ENCODE peak calls at places on chromosomes 16 and 17, in six cellular contexts. A is HepG2, O is HCT116, C is H1, X is K562, S is GM12878. N is an unnamed sample. For H3K27me3, the result is how much of the 10 kb centered on the place peaks cover.

GRCh38 chr16:11916524-11917285 is 949 bp upstream of the GSPT1 start:
- DNase-seq in A (peak), O (no peak), C (no peak), X (peak), S (no peak), N (no peak)

GRCh38 chr17:83031321-83031945 is 48.0 kb upstream of the METRNL start:
- DNase-seq in A (no peak), O (no peak), C (no peak), X (no peak), S (no peak), N (no peak)

GRCh38 chr17:79619636-79620206 is 8.9 kb upstream of the RBFOX3 start:
- DNase-seq in A (no peak), O (no peak), C (no peak), X (no peak), S (no peak), N (no peak)

GRCh38 chr17:56876766-56877179 is 37.1 kb downstream of the TRIM25 start:
- DNase-seq in A (no peak), O (no peak), C (no peak), X (peak), S (no peak), N (no peak)

GRCh38 chr17:70344356-70345060 is 175.2 kb downstream of the KCNJ2 start:
- DNase-seq in A (no peak), O (no peak), C (no peak), X (no peak), S (no peak), N (no peak)

GRCh38 chr17:41360291-41360995 is 9.2 kb downstream of the KRT33B start:
- DNase-seq in A (no peak), O (no peak), C (no peak), X (no peak), S (no peak), N (no peak)

GRCh38 chr17:17683710-17684365 is 2.6 kb downstream of the RAI1 start:
- DNase-seq in A (no peak), O (no peak), C (no peak), X (no peak), S (no peak), N (no peak)

GRCh38 chr16:15771694-15772093 is 85.1 kb downstream of the MYH11 start:
- DNase-seq in A (no peak), O (no peak), C (no peak), X (no peak), S (no peak), N (no peak)

GRCh38 chr17:60525347-60525623 is 757 bp downstream of the APPBP2 start:
- DNase-seq in A (no peak), O (no peak), C (no peak), X (peak), S (no peak), N (no peak)

GRCh38 chr17:27158390-27158789 is 135.5 kb upstream of the WSB1 start:
- DNase-seq in A (no peak), O (no peak), C (no peak), X (peak), S (no peak), N (no peak)

GRCh38 chr16:50025544-50025931 is 513 bp downstream of the CNEP1R1 start:
- DNase-seq in A (peak), O (no peak), C (no peak), X (peak), S (no peak), N (no peak)

GRCh38 chr16:54936086-54936978 is 5.7 kb downstream of the IRX5 start:
- DNase-seq in A (no peak), O (no peak), C (no peak), X (no peak), S (no peak), N (no peak)

GRCh38 chr16:380837-381787 is 666 bp downstream of the PGAP6 start:
- DNase-seq in A (no peak), O (no peak), C (no peak), X (peak), S (no peak), N (no peak)

GRCh38 chr16:48197294-48197693 is 41.5 kb upstream of the ABCC12 start:
- DNase-seq in A (no peak), O (no peak), C (no peak), X (no peak), S (no peak), N (no peak)

GRCh38 chr16:31181102-31181830 is 1.3 kb downstream of the FUS start:
- DNase-seq in A (no peak), O (no peak), C (no peak), X (peak), S (no peak), N (no peak)

GRCh38 chr16:69567031-69567680 is 1.4 kb downstream of the NFAT5 start:
- DNase-seq in A (peak), O (no peak), C (no peak), X (peak), S (no peak), N (no peak)

GRCh38 chr17:45940826-45941225 is 46.5 kb downstream of the MAPT start:
- DNase-seq in A (no peak), O (no peak), C (no peak), X (no peak), S (no peak), N (no peak)

DNA sequence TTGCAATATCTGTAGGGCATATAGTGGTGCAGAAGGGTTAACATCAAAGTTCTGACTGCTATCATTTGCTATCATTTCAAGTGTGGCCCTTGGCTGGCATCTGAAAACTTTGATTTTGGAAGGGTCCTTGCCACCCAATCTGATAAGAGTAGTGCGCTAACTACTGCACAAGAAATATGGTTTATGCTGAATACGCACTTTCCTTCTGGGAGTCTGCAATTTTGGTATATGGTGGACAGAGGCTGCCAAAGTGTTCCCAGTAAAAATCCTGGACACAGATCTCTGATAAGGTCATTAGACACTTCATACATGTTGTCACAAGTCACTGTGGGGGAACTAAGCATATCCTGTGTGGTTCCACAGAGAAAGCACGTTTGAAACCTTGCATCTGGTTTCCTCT is 461.6 kb upstream of the CDH11 start:
- DNase-seq in A (no peak), O (no peak), C (no peak), X (no peak), S (no peak), N (no peak)
- H3K27me3 ChIP-seq in A (under half), O (under half), C (under half), X (under half), S (under half), N (under half)

DNA sequence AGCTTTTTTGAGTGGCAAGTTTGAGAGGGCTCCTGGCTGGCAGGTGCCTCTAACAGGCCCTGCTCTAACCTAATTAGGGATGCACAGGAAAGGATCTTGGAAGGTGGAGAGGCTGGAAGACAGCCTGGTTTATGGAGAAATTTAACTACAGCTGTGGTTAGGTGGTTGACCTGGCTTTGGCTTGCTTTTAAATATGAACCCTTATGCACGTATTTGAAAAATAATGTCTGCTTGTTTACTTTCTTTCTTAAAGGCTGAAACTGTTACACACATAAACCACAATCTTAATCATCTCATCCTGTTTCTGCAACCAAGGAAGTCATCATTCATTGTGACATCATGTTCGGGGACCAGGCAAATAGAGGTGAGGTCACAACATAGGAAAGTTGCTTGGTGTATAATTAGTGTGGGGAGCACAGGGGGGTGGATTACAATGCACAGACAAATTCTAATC is 23.1 kb upstream of the DHRS13 start:
- DNase-seq in A (no peak), O (no peak), C (no peak), X (no peak), S (peak), N (no peak)
- TF ChIP-seq ZNF274 in A (no peak), O (no peak), C (no peak), X (no peak), S (no peak), N (no peak)

GRCh38 chr17:6796887-6797490 is 21.0 kb downstream of the FBXO39 start:
- DNase-seq in A (no peak), O (no peak), C (no peak), X (no peak), S (no peak), N (no peak)

GRCh38 chr17:6799738-6800137 is 23.7 kb downstream of the FBXO39 start:
- DNase-seq in A (no peak), O (no peak), C (no peak), X (no peak), S (no peak), N (no peak)

GRCh38 chr17:6800422-6801027 is 24.5 kb downstream of the FBXO39 start:
- DNase-seq in A (no peak), O (no peak), C (no peak), X (no peak), S (no peak), N (no peak)

GRCh38 chr17:6796017-6796886 is 20.2 kb downstream of the FBXO39 start:
- DNase-seq in A (peak), O (no peak), C (no peak), X (no peak), S (no peak), N (no peak)

DNA sequence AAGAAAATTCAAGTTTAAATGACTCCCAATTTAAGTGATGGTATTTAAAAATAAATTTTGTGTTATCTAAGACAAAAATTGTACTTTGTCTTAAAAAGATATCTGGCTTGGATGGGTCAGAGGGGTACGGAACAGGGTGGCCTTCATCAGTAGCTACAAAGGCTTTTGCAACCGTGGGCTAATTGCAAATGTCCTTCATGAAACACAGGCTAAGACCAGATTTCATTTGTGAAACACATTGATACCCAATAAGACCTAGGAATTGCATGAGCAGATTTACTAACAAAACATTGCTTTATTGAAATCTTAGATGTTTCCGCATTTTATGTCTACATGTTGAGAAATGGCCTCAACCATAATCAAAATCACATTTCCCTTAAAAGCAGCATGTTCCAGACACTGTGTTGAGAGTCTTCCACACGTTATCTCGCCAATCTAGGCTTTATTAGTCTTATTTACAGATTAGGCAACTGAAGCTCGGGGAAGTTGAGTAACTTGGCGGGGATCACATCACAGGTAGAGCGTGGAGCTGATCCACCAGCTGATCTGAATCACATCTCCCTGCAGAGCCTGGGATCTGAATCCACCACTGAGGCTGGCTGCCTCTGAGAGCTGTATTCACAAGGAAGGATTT is 21.8 kb downstream of the FBXO39 start:
- DNase-seq in A (peak), O (no peak), C (no peak), X (no peak), S (no peak), N (no peak)
- TF ChIP-seq YY1 in A (no peak), O (no peak), C (no peak), X (no peak), S (no peak), N (no peak)

DNA sequence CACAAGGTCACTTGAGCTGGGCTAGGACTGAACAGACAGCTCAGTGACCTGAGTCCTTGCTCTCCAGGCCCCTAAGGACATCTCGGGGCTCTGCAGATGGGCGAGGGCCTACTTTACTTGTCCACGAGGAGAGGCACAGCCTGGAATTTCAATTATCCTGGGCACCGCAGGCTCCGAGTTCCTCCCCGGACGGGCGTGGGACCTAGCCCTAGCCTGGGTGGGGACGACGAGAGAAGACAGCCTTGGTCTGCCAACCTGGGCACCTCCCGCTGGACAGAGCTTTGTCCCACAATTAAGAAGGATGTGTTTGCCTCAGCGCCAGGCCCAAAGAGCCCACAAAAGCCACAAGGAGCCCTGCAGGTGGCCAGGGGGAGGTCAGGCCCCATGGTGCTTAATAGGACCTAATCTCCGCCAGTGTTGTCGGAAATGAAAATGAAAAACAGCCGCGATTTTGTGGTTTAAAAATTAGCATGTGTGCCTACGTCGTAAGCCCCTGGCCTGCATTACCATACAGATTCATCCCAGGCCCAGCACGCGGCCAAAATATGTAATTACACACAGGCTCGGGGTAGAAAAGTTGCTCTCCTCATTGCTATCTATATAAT is 51.4 kb upstream of the LHX1 start:
- DNase-seq in A (no peak), O (no peak), C (no peak), X (no peak), S (no peak), N (no peak)
- H3K27me3 ChIP-seq in A (under half), O (under half), C (under half), X (under half), S (under half), N (under half)

GRCh38 chr16:26595199-26595598 is 471.5 kb upstream of the C16orf82 start:
- DNase-seq in A (no peak), O (no peak), C (no peak), X (no peak), S (no peak), N (no peak)

GRCh38 chr16:26599786-26600107 is 467.0 kb upstream of the C16orf82 start:
- DNase-seq in A (no peak), O (no peak), C (no peak), X (no peak), S (no peak), N (no peak)

GRCh38 chr16:26598989-26599785 is 467.5 kb upstream of the C16orf82 start:
- DNase-seq in A (no peak), O (no peak), C (peak), X (no peak), S (no peak), N (peak)

GRCh38 chr16:26594666-26595065 is 472.1 kb upstream of the C16orf82 start:
- DNase-seq in A (no peak), O (no peak), C (no peak), X (no peak), S (no peak), N (no peak)

DNA sequence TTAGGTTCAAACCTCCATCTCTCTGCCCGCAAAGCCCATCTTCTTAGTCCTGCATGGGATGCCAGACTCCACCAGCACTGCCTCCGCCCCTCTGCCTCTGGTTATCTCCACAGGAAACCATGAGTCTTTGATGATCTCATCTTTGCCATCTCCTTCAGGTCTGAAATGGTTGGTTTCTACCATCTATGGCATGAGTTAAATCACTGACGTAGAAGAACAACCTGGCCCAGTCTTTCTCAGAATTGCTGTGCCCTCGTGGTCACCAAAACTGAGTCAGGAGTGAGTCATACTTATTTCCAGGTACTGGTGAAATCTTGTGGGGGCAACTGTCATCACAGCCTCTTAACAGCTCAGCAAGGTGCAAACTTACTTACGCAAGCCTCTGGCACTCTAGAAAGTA is 468.7 kb upstream of the C16orf82 start:
- DNase-seq in A (no peak), O (peak), C (no peak), X (peak), S (no peak), N (no peak)
- TF ChIP-seq ZNF274 in A (no peak), O (no peak), C (no peak), X (no peak), S (no peak), N (no peak)

GRCh38 chr17:58317421-58318064 is 11.1 kb downstream of the TSPOAP1 start:
- DNase-seq in A (peak), O (peak), C (no peak), X (peak), S (peak), N (no peak)
- TF ChIP-seq YY1 in A (no peak), O (no peak), C (peak), X (no peak), S (peak), N (no peak)

GRCh38 chr16:85463672-85464071 is 149.4 kb upstream of the GSE1 start:
- DNase-seq in A (no peak), O (no peak), C (no peak), X (no peak), S (no peak), N (no peak)
- H3K27me3 ChIP-seq in A (half or more), O (under half), C (under half), X (under half), S (under half), N (under half)

DNA sequence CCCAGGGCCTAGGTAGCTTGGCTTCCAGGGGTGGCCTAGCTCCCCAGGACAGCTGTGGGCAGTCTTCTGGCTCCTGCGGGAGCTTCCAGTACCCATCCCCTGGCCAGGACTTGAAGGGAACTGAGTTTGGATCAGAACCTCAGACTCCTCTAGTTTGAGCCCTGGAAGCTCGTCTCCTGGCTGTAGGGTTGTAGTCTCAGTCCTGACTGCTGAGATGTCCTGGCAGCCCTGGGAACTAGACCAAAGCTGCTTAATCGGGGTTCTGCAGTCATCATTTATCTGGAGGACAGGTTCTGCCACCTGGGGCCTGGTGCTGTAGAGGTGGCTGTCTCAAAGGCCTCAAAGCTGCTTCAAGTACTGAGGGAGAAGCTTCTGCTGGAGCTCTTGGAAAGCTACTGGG is 163.7 kb downstream of the WSCD1 start:
- DNase-seq in A (no peak), O (no peak), C (no peak), X (no peak), S (no peak), N (no peak)
- TF ChIP-seq ZNF274 in A (no peak), O (no peak), C (no peak), X (no peak), S (no peak), N (no peak)

GRCh38 chr17:57914274-57915147 is 40.7 kb downstream of the CUEDC1 start:
- DNase-seq in A (no peak), O (no peak), C (no peak), X (no peak), S (no peak), N (no peak)

GRCh38 chr17:57915532-57915931 is 39.7 kb downstream of the CUEDC1 start:
- DNase-seq in A (no peak), O (no peak), C (no peak), X (no peak), S (no peak), N (no peak)

GRCh38 chr17:57918017-57918895 is 37.0 kb downstream of the CUEDC1 start:
- DNase-seq in A (no peak), O (no peak), C (no peak), X (no peak), S (no peak), N (no peak)

GRCh38 chr17:57915980-57916757 is 39.0 kb downstream of the CUEDC1 start:
- DNase-seq in A (no peak), O (no peak), C (no peak), X (no peak), S (no peak), N (no peak)

GRCh38 chr17:57916925-57917858 is 38.0 kb downstream of the CUEDC1 start:
- DNase-seq in A (peak), O (peak), C (no peak), X (no peak), S (no peak), N (no peak)
- TF ChIP-seq YY1 in A (no peak), O (no peak), C (no peak), X (no peak), S (no peak), N (no peak)

GRCh38 chr17:21376585-21376834 is 353 bp downstream of the KCNJ12 start:
- DNase-seq in A (no peak), O (no peak), C (no peak), X (peak), S (no peak), N (no peak)

GRCh38 chr17:21374455-21375161 is 1.5 kb upstream of the KCNJ12 start:
- DNase-seq in A (no peak), O (no peak), C (no peak), X (no peak), S (no peak), N (no peak)

GRCh38 chr17:21373696-21374454 is 2.3 kb upstream of the KCNJ12 start:
- DNase-seq in A (no peak), O (no peak), C (no peak), X (no peak), S (no peak), N (no peak)

GRCh38 chr17:21375757-21376584 is at the start of gene KCNJ12:
- DNase-seq in A (no peak), O (no peak), C (no peak), X (no peak), S (no peak), N (no peak)

GRCh38 chr17:21375162-21375560 is 996 bp upstream of the KCNJ12 start:
- DNase-seq in A (no peak), O (no peak), C (no peak), X (no peak), S (no peak), N (no peak)
- H3K27me3 ChIP-seq in A (half or more), O (under half), C (under half), X (under half), S (under half), N (half or more)

N was measured in NT2/D1.